ENCODE peak calls at places on chromosomes 5 and 9, in ten cellular contexts. U is aorta, H is caudate nucleus, O is heart left ventricle, T is uterus, Q is small intestine, B is heart right ventricle, G is GM23338, Y is mammary epithelial cell, D is tibial nerve. E is an unnamed sample.

GRCh38 chr5:170451764-170452365 is 52.0 kb upstream of the KCNIP1 start:
- DNase-seq in Y (peak; percentile 64), U (no peak), D (no peak), B (no peak), O (no peak), G (no peak), Q (no peak), H (no peak), T (no peak), E (no peak)

GRCh38 chr9:36137392-36138004 is 965 bp downstream of the GLIPR2 start:
- DNase-seq in Q (no peak), D (no peak), H (no peak), T (no peak), O (no peak), Y (no peak), G (no peak), B (no peak), U (peak; percentile 86), E (peak; percentile 40)

GRCh38 chr5:73822989-73823339 is 197.0 kb downstream of the ARHGEF28 start:
- DNase-seq in O (no peak), G (no peak), U (no peak), Q (peak; percentile 61), Y (peak; percentile 78), D (no peak), B (no peak), T (no peak), H (no peak), E (no peak)

GRCh38 chr9:14346826-14347407 is 33.0 kb upstream of the NFIB start:
- DNase-seq in T (no peak), G (peak; percentile 54), Q (no peak), Y (no peak), B (peak; percentile 41), O (peak; percentile 48), D (no peak), U (peak; percentile 78), H (no peak), E (peak; percentile 54)

GRCh38 chr9:113519401-113520108 is 56.0 kb downstream of the RGS3 start:
- DNase-seq in G (no peak), B (no peak), O (no peak), Q (peak; percentile 94), T (no peak), H (no peak), Y (peak; percentile 33), D (no peak), U (no peak), E (no peak)

GRCh38 chr5:157816682-157817268 is 42.2 kb downstream of the CLINT1 start:
- DNase-seq in G (no peak), T (no peak), D (no peak), B (no peak), Q (peak; percentile 33), U (no peak), H (no peak), Y (no peak), O (no peak), E (no peak)

GRCh38 chr9:13022756-13023155 is 247.9 kb downstream of the LURAP1L start:
- DNase-seq in Q (no peak), B (no peak), H (no peak), D (no peak), T (no peak), G (no peak), O (no peak), Y (no peak), U (no peak), E (no peak)

GRCh38 chr5:139710370-139711066 is 62.4 kb downstream of the CXXC5 start:
- DNase-seq in H (no peak), O (peak; percentile 68), B (peak; percentile 48), D (no peak), Q (no peak), Y (peak; percentile 34), U (peak; percentile 90), T (peak; percentile 50), G (peak; percentile 93), E (no peak)

GRCh38 chr9:134484479-134484878 is 157.1 kb upstream of the COL5A1 start:
- DNase-seq in Y (no peak), B (no peak), U (peak; percentile 45), H (no peak), D (no peak), O (no peak), Q (no peak), G (no peak), T (peak; percentile 11), E (no peak)

GRCh38 chr5:92810036-92810435 is 771.0 kb downstream of the NR2F1-AS1 start:
- DNase-seq in O (no peak), B (no peak), U (no peak), D (no peak), Y (no peak), T (no peak), G (no peak), H (no peak), Q (no peak), E (no peak)

GRCh38 chr5:132797651-132798050 is 15.5 kb upstream of the SOWAHA start:
- DNase-seq in G (no peak), Y (no peak), Q (no peak), B (no peak), T (no peak), U (no peak), D (no peak), O (no peak), H (no peak), E (no peak)

GRCh38 chr9:7129391-7129790 is 371.6 kb downstream of the KDM4C start:
- DNase-seq in B (no peak), Y (peak; percentile 33), T (no peak), U (no peak), D (no peak), G (peak; percentile 37), O (no peak), Q (no peak), H (no peak), E (no peak)

GRCh38 chr9:122205176-122205575 is 23.6 kb downstream of the LHX6 start:
- DNase-seq in G (no peak), H (no peak), U (no peak), D (no peak), T (no peak), O (no peak), Y (no peak), B (no peak), Q (no peak), E (no peak)

GRCh38 chr5:35852084-35852734 is 4.5 kb upstream of the IL7R start:
- DNase-seq in T (no peak), U (no peak), Y (no peak), B (no peak), G (no peak), H (no peak), O (no peak), D (no peak), Q (no peak), E (peak; percentile 13)
- H3K27ac ChIP-seq in T (no peak overlapping the region), U (no peak overlapping the region), Y (no peak overlapping the region), B (no peak overlapping the region), G (no peak overlapping the region), H (no peak overlapping the region), O (no peak overlapping the region), D (no peak overlapping the region), Q (no peak overlapping the region), E (no peak overlapping the region)

GRCh38 chr5:71836084-71836483 is 117.0 kb downstream of the CARTPT start:
- DNase-seq in B (no peak), H (no peak), G (no peak), Y (no peak), T (no peak), D (no peak), O (no peak), Q (no peak), U (no peak), E (no peak)

GRCh38 chr5:71830626-71831539 is 111.8 kb downstream of the CARTPT start:
- DNase-seq in Y (peak; percentile 57), G (peak; percentile 32), D (peak; percentile 65), T (peak; percentile 66), B (peak; percentile 80), H (no peak), Q (no peak), O (peak; percentile 81), U (peak; percentile 95), E (peak; percentile 61)

GRCh38 chr5:71832812-71833456 is 113.9 kb downstream of the CARTPT start:
- DNase-seq in B (no peak), O (no peak), D (no peak), U (no peak), T (no peak), Y (no peak), H (no peak), G (no peak), Q (no peak), E (no peak)

GRCh38 chr5:71836547-71837112 is 117.6 kb downstream of the CARTPT start:
- DNase-seq in B (no peak), Y (no peak), Q (no peak), H (no peak), G (no peak), U (no peak), O (no peak), D (no peak), T (no peak), E (no peak)

DNA sequence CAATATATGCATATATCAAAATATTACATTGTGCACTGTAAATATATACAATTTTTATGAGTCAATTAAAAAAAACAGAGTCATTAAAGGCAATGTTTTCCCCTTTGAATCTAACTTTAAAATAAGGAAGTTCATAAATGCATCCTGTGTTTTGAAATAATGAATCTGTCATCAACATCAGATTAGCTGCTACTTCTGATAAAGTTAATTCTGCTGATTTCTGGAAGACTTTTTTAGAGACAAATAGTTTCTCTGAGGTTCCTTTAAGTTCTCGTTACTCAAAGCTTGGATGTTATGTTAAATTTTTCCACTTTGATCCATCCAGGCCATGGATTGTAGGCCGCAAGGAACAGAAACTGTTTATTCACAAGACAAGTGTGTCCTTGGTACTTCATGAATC is 115.5 kb downstream of the CARTPT start:
- DNase-seq in O (no peak), Y (no peak), Q (no peak), T (no peak), D (no peak), B (no peak), G (no peak), U (no peak), H (no peak), E (no peak)
- H3K27ac ChIP-seq in O (no peak overlapping the region), Y (no peak overlapping the region), Q (no peak overlapping the region), T (no peak overlapping the region), D (no peak overlapping the region), B (no peak overlapping the region), G (no peak overlapping the region), U (no peak overlapping the region), H (no peak overlapping the region), E (no peak overlapping the region)

DNA sequence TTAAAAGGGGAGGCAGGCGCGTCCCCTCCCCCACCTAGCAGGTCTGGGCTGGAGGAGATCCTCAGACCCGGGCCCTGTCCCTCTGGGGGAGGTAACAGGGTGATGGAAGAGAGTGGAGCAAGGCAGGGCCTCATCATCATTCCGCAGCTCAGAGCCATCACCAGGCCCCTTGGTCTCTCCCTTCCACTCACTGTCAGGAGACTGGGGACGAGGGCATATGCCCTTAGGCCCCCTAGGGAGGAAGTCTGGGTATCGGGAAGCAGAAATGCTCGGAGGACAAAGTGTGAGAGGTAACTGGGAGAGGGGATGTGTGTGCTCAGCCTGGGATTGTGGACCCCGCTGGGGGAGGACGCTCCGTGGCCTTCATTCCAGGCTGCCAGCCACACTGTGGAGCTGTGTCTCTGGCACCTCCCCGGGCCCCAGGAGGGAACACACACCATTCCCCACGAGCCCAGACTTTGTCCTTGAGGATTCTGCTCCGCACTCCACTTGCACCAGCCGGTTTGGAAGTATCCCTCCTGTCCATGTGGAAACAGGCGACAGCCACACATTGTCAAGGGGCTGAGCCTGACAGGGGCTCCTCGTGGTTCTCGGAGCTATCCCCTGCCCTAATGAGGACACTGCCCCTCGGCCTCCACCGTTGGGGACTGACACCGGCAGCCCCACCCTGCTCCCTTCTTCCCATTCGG is 824 bp downstream of the REEP2 start:
- DNase-seq in Q (no peak), O (no peak), Y (no peak), B (no peak), G (peak; percentile 41), D (no peak), H (no peak), T (no peak), U (no peak), E (no peak)
- H3K27ac ChIP-seq in Q (no peak overlapping the region), O (no peak overlapping the region), Y (no peak overlapping the region), B (no peak overlapping the region), G (no peak overlapping the region), D (no peak overlapping the region), H (peak overlapping the region; percentile 68), T (peak overlapping the region; percentile 61), U (no peak overlapping the region), E (no peak overlapping the region)

GRCh38 chr9:4943346-4943745 is 41.7 kb upstream of the JAK2 start:
- DNase-seq in U (no peak), Y (no peak), H (no peak), G (no peak), T (no peak), D (no peak), O (no peak), B (no peak), Q (no peak), E (no peak)
- H3K27ac ChIP-seq in U (no peak overlapping the region), Y (no peak overlapping the region), H (no peak overlapping the region), G (no peak overlapping the region), T (no peak overlapping the region), D (no peak overlapping the region), O (no peak overlapping the region), B (no peak overlapping the region), Q (no peak overlapping the region), E (peak overlapping the region; percentile 64)

E was measured in psoas muscle.